ENCODE peak calls at places on chromosomes 13 and 19, in eight cellular contexts. X is IMR-90, L is adrenal gland, B is tibial nerve, U is uterus, C is transverse colon, D is right lobe of liver, J is testis. T is an unnamed sample.

GRCh38 chr19:17748884-17749638 is 2.2 kb upstream of the FCHO1 start:
- DNase-seq in C (no peak), X (no peak), D (no peak), J (no peak), L (no peak), B (no peak), U (no peak), T (no peak)

GRCh38 chr19:23273022-23273593 is 22.9 kb upstream of the ZNF724 start:
- DNase-seq in L (peak; percentile 57), C (peak; percentile 21), X (no peak), U (no peak), B (no peak), D (no peak), J (no peak), T (no peak)

GRCh38 chr13:22561581-22561980 is 619.2 kb upstream of the SGCG start:
- DNase-seq in B (no peak), J (no peak), U (no peak), D (no peak), L (no peak), X (no peak), C (no peak), T (no peak)

GRCh38 chr19:49684251-49684982 is 5.0 kb upstream of the ADM5 start:
- DNase-seq in D (no peak), X (no peak), J (no peak), U (no peak), C (no peak), B (no peak), L (no peak), T (no peak)

GRCh38 chr19:46460981-46461380 is 10.4 kb downstream of the PNMA8A start:
- DNase-seq in U (no peak), J (no peak), C (no peak), X (no peak), D (no peak), L (no peak), B (no peak), T (no peak)

GRCh38 chr13:30493670-30494381 is 28.1 kb upstream of the HMGB1 start:
- DNase-seq in X (no peak), D (no peak), L (no peak), U (no peak), J (no peak), C (no peak), B (no peak), T (peak; percentile 64)

GRCh38 chr13:18235172-18235571 is 946.5 kb downstream of the TUBA3C start:
- DNase-seq in C (no peak), L (no peak), U (no peak), J (no peak), X (no peak), D (no peak), B (no peak), T (no peak)

GRCh38 chr13:80783926-80784325 is 443.0 kb upstream of the SPRY2 start:
- DNase-seq in D (no peak), X (no peak), C (no peak), B (no peak), L (no peak), U (no peak), J (no peak), T (no peak)

GRCh38 chr13:51201886-51202285 is 20.3 kb upstream of the FAM124A start:
- DNase-seq in X (no peak), B (no peak), J (no peak), C (no peak), D (no peak), L (no peak), U (no peak), T (no peak)

GRCh38 chr13:45178349-45179142 is 22.3 kb downstream of the KCTD4 start:
- DNase-seq in L (no peak), X (peak; percentile 93), B (no peak), C (no peak), J (no peak), U (no peak), D (no peak), T (no peak)

GRCh38 chr19:18697680-18698079 is 14.2 kb downstream of the CRTC1 start:
- DNase-seq in L (no peak), X (no peak), C (peak; percentile 46), U (no peak), J (no peak), B (no peak), D (peak; percentile 62), T (peak; percentile 47)

GRCh38 chr13:110524484-110525254 is 36.9 kb downstream of the RAB20 start:
- DNase-seq in U (no peak), D (peak; percentile 90), X (no peak), B (no peak), L (no peak), J (peak; percentile 79), C (peak; percentile 88), T (peak; percentile 56)

GRCh38 chr19:10230904-10231623 is at the start of gene S1PR2:
- DNase-seq in B (peak; percentile 70), C (peak; percentile 82), D (peak; percentile 82), J (peak; percentile 70), U (peak; percentile 80), X (peak; percentile 75), L (peak; percentile 77), T (peak; percentile 73)

GRCh38 chr19:1935484-1936208 is 5.3 kb upstream of the CSNK1G2 start:
- DNase-seq in D (peak; percentile 69), C (no peak), U (no peak), J (peak; percentile 65), L (peak; percentile 97), B (no peak), X (peak; percentile 28), T (no peak)

GRCh38 chr19:47713046-47714021 is at the start of gene EHD2:
- DNase-seq in U (peak; percentile 81), B (peak; percentile 58), C (peak; percentile 50), J (peak; percentile 56), X (peak; percentile 76), L (peak; percentile 73), D (peak; percentile 68), T (peak; percentile 76)

GRCh38 chr13:101490400-101491015 is 38.0 kb downstream of the ITGBL1 start:
- DNase-seq in D (no peak), C (no peak), X (no peak), U (no peak), J (no peak), B (no peak), L (no peak), T (no peak)

GRCh38 chr13:51733656-51734334 is 70.2 kb downstream of the DHRS12 start:
- DNase-seq in B (no peak), C (no peak), D (no peak), J (peak; percentile 34), U (no peak), L (no peak), X (peak; percentile 15), T (no peak)

GRCh38 chr13:45242070-45242469 is 41.2 kb upstream of the KCTD4 start:
- DNase-seq in X (peak; percentile 53), C (peak; percentile 33), B (no peak), J (no peak), L (no peak), U (no peak), D (no peak), T (peak; percentile 58)

DNA sequence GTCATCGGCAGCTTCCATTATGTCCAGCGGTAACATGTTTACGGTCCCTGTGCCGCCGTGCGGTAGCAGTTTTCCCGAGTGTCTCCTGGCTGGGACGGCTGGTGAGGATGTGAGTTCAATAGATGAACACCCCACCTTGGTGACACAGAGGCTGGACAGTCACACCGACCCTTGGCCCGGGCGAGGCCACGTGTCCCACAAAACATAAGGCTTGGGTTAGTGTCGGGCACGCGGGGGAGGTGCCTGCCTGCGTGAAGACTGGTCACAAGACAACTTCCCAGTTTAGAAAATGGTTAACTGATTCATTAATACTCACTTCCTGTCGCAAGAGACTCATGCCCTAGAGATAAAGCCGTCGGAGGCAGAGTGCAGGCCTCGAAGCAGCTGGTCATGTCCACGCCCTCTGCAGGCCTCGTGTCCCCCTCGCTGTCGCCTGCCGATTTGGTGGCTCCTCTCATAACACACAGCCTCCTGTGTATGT is 17.2 kb downstream of the RASA3 start:
- DNase-seq in X (peak; percentile 94), L (peak; percentile 66), B (peak; percentile 13), C (peak; percentile 81), U (peak; percentile 20), J (peak; percentile 18), D (peak; percentile 68), T (peak; percentile 65)
- H3K27ac ChIP-seq in X (peak overlapping the region; percentile 82), L (no peak overlapping the region), B (no peak overlapping the region), C (peak overlapping the region; percentile 62), U (no peak overlapping the region), J (no peak overlapping the region), D (peak overlapping the region; percentile 53), T (peak overlapping the region; percentile 34)

GRCh38 chr19:7488736-7489353 is at the start of gene PEX11G:
- DNase-seq in U (peak; percentile 87), C (peak; percentile 96), B (peak; percentile 75), J (peak; percentile 91), X (peak; percentile 81), L (peak; percentile 96), D (peak; percentile 91), T (peak; percentile 94)
- TF ChIP-seq POLR2A in U (peak; percentile 88), C (peak; percentile 68), B (peak; percentile 64), J (peak; percentile 37), X (peak; percentile 69), L (peak; percentile 70), D (peak; percentile 69), T (peak; percentile 60)

GRCh38 chr19:5896365-5897076 is 7.1 kb downstream of the NDUFA11 start:
- DNase-seq in B (no peak), L (no peak), C (no peak), X (no peak), D (no peak), U (no peak), J (no peak), T (no peak)
- H3K27ac ChIP-seq in B (no peak overlapping the region), L (peak overlapping the region; percentile 75), C (no peak overlapping the region), X (no peak overlapping the region), D (no peak overlapping the region), U (no peak overlapping the region), J (no peak overlapping the region), T (no peak overlapping the region)

GRCh38 chr19:3152431-3152780 is 16.6 kb downstream of the GNA15 start:
- DNase-seq in J (no peak), D (no peak), C (no peak), X (no peak), L (no peak), B (no peak), U (no peak), T (no peak)

GRCh38 chr19:3149089-3149488 is 13.3 kb downstream of the GNA15 start:
- DNase-seq in J (no peak), B (no peak), X (no peak), U (no peak), L (no peak), D (no peak), C (no peak), T (no peak)

GRCh38 chr19:3151563-3152430 is 16.0 kb downstream of the GNA15 start:
- DNase-seq in U (no peak), C (no peak), J (no peak), X (no peak), L (no peak), D (no peak), B (no peak), T (no peak)

GRCh38 chr19:3149526-3150505 is 14.0 kb downstream of the GNA15 start:
- DNase-seq in L (no peak), X (no peak), B (no peak), D (no peak), C (no peak), U (no peak), J (no peak), T (no peak)

DNA sequence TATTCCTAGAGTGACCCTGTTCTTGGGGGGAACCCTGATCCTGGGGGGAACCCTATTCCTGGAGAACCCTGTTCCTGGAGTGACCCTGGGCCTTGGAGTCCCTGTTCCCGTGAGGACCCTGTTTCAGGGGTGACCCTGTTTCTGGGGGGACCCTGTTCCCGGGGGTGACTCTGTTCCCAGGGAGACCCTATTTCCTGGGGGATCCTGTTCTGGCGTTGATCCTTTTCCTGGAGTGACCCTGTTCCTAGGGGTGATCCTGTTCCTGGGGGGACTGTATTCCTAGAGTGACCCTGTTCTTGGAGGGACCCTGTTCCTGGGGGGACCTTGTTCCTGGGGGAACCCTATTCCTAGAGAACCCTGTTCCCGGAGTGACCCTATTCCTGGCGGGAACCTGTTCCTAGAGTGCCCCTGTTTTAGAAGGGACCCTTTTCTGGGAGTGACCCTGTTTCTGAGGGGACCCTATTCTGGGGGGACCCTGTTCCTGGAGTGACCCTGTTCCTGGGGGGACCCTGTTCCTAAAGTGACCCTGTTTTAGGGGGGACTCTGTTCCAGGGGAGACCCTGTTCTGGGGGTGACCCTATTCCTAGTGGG is 15.0 kb downstream of the GNA15 start:
- DNase-seq in X (no peak), B (no peak), L (no peak), U (no peak), J (no peak), D (no peak), C (no peak), T (no peak)
- TF ChIP-seq POLR2A in X (no peak), B (no peak), L (no peak), U (no peak), J (no peak), D (no peak), C (no peak), T (no peak)

T was measured in body of pancreas.